ENCODE peak calls at places on chromosomes 11 and 22, in four cellular contexts. D, K, I and B are unnamed samples.

GRCh38 chr11:34274712-34275398 is 83.0 kb downstream of the ABTB2 start:
- DNase-seq in D (peak; percentile 98), I (no peak), K (no peak), B (peak; percentile 94)

GRCh38 chr11:44622190-44622650 is 56.8 kb downstream of the CD82 start:
- DNase-seq in K (no peak), D (no peak), I (no peak), B (no peak)

GRCh38 chr22:37519268-37520195 is at the start of gene CARD10:
- DNase-seq in K (peak; percentile 83), D (no peak), I (no peak), B (peak; percentile 28)

GRCh38 chr11:101169944-101170343 is 40.3 kb upstream of the PGR start:
- DNase-seq in K (no peak), D (no peak), I (no peak), B (no peak)

GRCh38 chr11:95575517-95575916 is 214.1 kb downstream of the FAM76B start:
- DNase-seq in D (no peak), I (no peak), K (no peak), B (no peak)

GRCh38 chr11:119788911-119789560 is 60.0 kb upstream of the NECTIN1 start:
- DNase-seq in D (no peak), K (no peak), I (no peak), B (no peak)

GRCh38 chr22:34847072-34847471 is 218.9 kb upstream of the ISX start:
- DNase-seq in D (no peak), K (no peak), I (peak; percentile 36), B (no peak)

GRCh38 chr11:15106201-15106965 is 8.3 kb upstream of the INSC start:
- DNase-seq in I (no peak), D (peak; percentile 91), K (no peak), B (no peak)

GRCh38 chr11:112511271-112511670 is 250.6 kb upstream of the PLET1 start:
- DNase-seq in D (no peak), I (no peak), K (no peak), B (no peak)

GRCh38 chr11:44631831-44632230 is 66.4 kb downstream of the CD82 start:
- DNase-seq in I (no peak), D (no peak), K (no peak), B (no peak)

GRCh38 chr22:24339452-24339747 is 68.8 kb downstream of the SPECC1L start:
- DNase-seq in K (no peak), I (no peak), D (no peak), B (no peak)

GRCh38 chr11:119479685-119480275 is 56.8 kb upstream of the THY1 start:
- DNase-seq in I (no peak), K (peak; percentile 72), D (peak; percentile 65), B (peak; percentile 69)

GRCh38 chr11:43691332-43691731 is 10.8 kb downstream of the HSD17B12 start:
- DNase-seq in I (no peak), K (no peak), D (no peak), B (no peak)

DNA sequence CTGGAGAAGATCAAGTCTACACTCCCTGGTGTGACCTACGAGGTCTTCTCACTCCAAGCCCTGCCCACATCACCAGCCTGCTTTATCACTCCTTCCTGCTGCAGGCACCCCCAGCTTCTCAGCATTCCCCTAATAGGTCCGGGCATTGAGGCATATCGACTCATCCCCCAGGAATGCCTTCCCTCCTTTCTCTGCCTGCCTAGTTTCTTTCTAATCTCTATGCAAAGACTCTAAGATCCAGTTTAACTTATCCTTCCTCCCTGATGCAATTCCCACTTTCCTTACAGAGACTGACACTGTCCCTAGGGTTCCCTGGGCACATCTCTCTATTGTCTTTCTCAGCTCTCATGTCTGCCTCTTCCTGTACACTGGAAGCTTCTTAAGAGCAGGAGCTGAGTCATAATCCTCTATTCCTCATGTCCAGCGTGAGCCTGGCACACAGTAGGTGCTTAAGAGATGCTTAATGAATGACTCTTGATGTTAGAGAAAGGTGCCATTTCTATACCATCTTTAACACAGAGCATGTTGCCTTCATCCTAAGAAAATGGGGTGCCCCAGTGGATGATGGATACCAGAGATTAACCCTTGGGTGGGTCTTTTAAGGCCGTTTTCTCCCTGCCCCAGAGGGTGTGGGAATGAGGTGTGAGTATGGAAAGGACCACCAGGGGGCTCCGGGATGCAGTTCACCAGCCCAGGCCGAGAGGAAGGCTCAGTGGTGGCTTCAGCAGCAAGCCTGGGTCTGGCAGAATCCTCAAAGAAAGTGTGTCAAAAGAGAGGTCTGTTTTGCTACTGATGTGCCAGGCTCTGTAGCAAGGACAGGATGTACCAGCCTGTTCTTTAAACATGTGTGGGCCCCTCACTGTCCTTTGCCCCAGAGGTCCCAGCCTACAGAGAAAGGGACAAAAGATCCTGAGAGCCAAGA is 34.7 kb downstream of the PARVA start:
- DNase-seq in I (no peak), D (peak; percentile 95), K (peak; percentile 75), B (peak; percentile 74)
- TF ChIP-seq ELK1 in I (no peak), D (no peak), K (no peak), B (no peak)

GRCh38 chr22:43476751-43477150 is 64.9 kb downstream of the MPPED1 start:
- DNase-seq in K (no peak), D (no peak), I (no peak), B (no peak)
- TF ChIP-seq ELK1 in K (no peak), D (no peak), I (no peak), B (no peak)

DNA sequence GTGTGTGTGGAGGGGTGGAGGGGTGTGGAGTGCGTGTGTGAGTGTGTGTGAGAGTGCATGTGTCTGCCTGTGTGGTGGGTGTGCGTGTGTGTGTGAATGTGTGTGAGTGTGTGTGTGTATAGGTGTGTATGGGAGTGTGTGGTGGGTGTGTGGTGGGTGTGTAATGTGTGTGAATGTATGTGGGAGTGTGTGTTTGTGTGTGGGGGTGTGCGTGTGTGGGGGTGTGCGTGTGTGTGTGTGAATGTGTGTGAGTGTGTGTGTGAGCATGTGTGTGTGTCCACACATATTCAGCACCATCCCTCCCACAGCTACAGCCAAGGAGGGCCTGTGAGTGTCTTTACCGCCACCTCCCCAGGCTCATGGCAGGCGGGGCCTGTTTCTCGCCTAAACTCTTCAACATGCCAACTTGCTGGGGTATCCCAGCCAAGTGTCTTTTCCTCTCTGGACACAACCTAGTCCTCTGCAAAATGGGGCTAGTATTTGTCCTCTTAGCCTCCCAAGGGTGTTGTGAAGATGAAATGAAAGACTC is 11.8 kb downstream of the LMO1 start:
- DNase-seq in K (no peak), D (no peak), I (no peak), B (no peak)
- TF ChIP-seq ELK1 in K (no peak), D (no peak), I (no peak), B (no peak)

GRCh38 chr11:79209540-79210266 is 231.1 kb downstream of the TENM4 start:
- DNase-seq in I (no peak), K (no peak), D (peak; percentile 42), B (no peak)
- TF ChIP-seq ELK1 in I (no peak), K (no peak), D (no peak), B (no peak)

DNA sequence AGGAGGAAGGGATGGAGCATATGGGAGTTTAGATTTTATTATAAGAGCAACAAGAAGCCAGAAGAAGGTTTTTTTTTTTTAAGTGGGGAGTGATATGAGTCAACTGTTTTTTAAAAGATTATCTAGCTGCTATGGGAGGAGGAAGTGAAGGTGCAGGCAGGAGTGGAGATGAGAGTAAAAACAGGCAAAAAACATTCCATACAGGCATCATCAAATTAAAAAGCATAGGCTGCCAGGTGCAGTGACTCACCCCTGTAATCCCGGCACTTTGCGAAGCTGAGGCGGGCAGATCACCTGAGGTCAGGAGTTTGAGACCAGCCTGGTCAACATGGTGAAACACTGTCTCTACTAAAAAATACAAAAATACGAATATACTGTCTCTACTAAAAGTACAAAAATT is 368.4 kb upstream of the MTNR1B start:
- DNase-seq in D (no peak), I (no peak), K (no peak), B (no peak)
- TF ChIP-seq ELK1 in D (no peak), I (no peak), K (no peak), B (no peak)

GRCh38 chr22:45503816-45504702 is 1.4 kb downstream of the FBLN1 start:
- DNase-seq in D (peak; percentile 72), I (no peak), K (no peak), B (no peak)
- TF ChIP-seq ELK1 in D (no peak), I (no peak), K (no peak), B (no peak)

GRCh38 chr11:134517115-134517514 is 105.1 kb upstream of the B3GAT1 start:
- DNase-seq in I (no peak), K (no peak), D (no peak), B (no peak)

GRCh38 chr11:134517621-134518293 is 105.7 kb upstream of the B3GAT1 start:
- DNase-seq in D (no peak), I (no peak), K (no peak), B (no peak)

GRCh38 chr11:134519788-134520187 is 107.7 kb upstream of the B3GAT1 start:
- DNase-seq in I (no peak), K (no peak), D (no peak), B (no peak)

GRCh38 chr11:134519390-134519750 is 107.3 kb upstream of the B3GAT1 start:
- DNase-seq in K (no peak), I (no peak), D (no peak), B (no peak)

GRCh38 chr11:134518616-134519389 is 106.8 kb upstream of the B3GAT1 start:
- DNase-seq in D (no peak), I (no peak), K (no peak), B (no peak)
- TF ChIP-seq ELK1 in D (no peak), I (no peak), K (no peak), B (no peak)